ENCODE peak calls at places on chromosome 4, in eight cellular contexts. One of them, this sample, is unnamed.

GRCh38 chr4:113708250-113708649 is 53.3 kb downstream of the CAMK2D start:
- DNase-seq in SK-N-DZ: no peak
- DNase-seq in stimulated activated CD4-positive, alpha-beta T cell treated with anti-CD3 and anti-CD28 coated beads, Interleukin-2, amount 100 ng/mL, for 48 hours: no peak
- DNase-seq in NCI-H2081: no peak
- DNase-seq in IMR-90: peak
- DNase-seq in activated T-helper 1 cell treated with anti-CD3 and anti-CD28 coated beads, Interleukin-12 subunit alpha, Interleukin-12 subunit beta, Interleukin-2, Interleukin-4 antibody, amounts not matched to agents 30 ng/mL and 10 ng/mL and 1 ng/mL, durations not matched to agents 14 hours and 24 hours and 36 hours: no peak
- DNase-seq in pulmonary artery endothelial cell: no peak
- DNase-seq in lower leg skin: no peak
- DNase-seq in this sample: no peak

GRCh38 chr4:38675167-38676121 is 11.4 kb downstream of the KLF3 start:
- DNase-seq in IMR-90: peak
- DNase-seq in SK-N-DZ: peak
- DNase-seq in lower leg skin: peak
- DNase-seq in NCI-H2081: peak
- DNase-seq in pulmonary artery endothelial cell: peak
- DNase-seq in activated T-helper 1 cell treated with anti-CD3 and anti-CD28 coated beads, Interleukin-12 subunit alpha, Interleukin-12 subunit beta, Interleukin-2, Interleukin-4 antibody, amounts not matched to agents 30 ng/mL and 10 ng/mL and 1 ng/mL, durations not matched to agents 14 hours and 24 hours and 36 hours: peak
- DNase-seq in stimulated activated CD4-positive, alpha-beta T cell treated with anti-CD3 and anti-CD28 coated beads, Interleukin-2, amount 100 ng/mL, for 48 hours: peak
- DNase-seq in this sample: peak

GRCh38 chr4:138035781-138036258 is 206.3 kb downstream of the SLC7A11 start:
- DNase-seq in SK-N-DZ: peak
- DNase-seq in NCI-H2081: peak
- DNase-seq in activated T-helper 1 cell treated with anti-CD3 and anti-CD28 coated beads, Interleukin-12 subunit alpha, Interleukin-12 subunit beta, Interleukin-2, Interleukin-4 antibody, amounts not matched to agents 30 ng/mL and 10 ng/mL and 1 ng/mL, durations not matched to agents 14 hours and 24 hours and 36 hours: no peak
- DNase-seq in stimulated activated CD4-positive, alpha-beta T cell treated with anti-CD3 and anti-CD28 coated beads, Interleukin-2, amount 100 ng/mL, for 48 hours: no peak
- DNase-seq in pulmonary artery endothelial cell: peak
- DNase-seq in IMR-90: peak
- DNase-seq in lower leg skin: no peak
- DNase-seq in this sample: peak

GRCh38 chr4:74370912-74371311 is 6.0 kb downstream of the EREG start:
- DNase-seq in NCI-H2081: peak
- DNase-seq in lower leg skin: no peak
- DNase-seq in SK-N-DZ: peak
- DNase-seq in pulmonary artery endothelial cell: no peak
- DNase-seq in IMR-90: peak
- DNase-seq in stimulated activated CD4-positive, alpha-beta T cell treated with anti-CD3 and anti-CD28 coated beads, Interleukin-2, amount 100 ng/mL, for 48 hours: no peak
- DNase-seq in activated T-helper 1 cell treated with anti-CD3 and anti-CD28 coated beads, Interleukin-12 subunit alpha, Interleukin-12 subunit beta, Interleukin-2, Interleukin-4 antibody, amounts not matched to agents 30 ng/mL and 10 ng/mL and 1 ng/mL, durations not matched to agents 14 hours and 24 hours and 36 hours: peak
- DNase-seq in this sample: peak

GRCh38 chr4:74990276-74990675 is 57.4 kb downstream of the PARM1 start:
- DNase-seq in IMR-90: no peak
- DNase-seq in SK-N-DZ: no peak
- DNase-seq in NCI-H2081: no peak
- DNase-seq in pulmonary artery endothelial cell: no peak
- DNase-seq in activated T-helper 1 cell treated with anti-CD3 and anti-CD28 coated beads, Interleukin-12 subunit alpha, Interleukin-12 subunit beta, Interleukin-2, Interleukin-4 antibody, amounts not matched to agents 30 ng/mL and 10 ng/mL and 1 ng/mL, durations not matched to agents 14 hours and 24 hours and 36 hours: no peak
- DNase-seq in stimulated activated CD4-positive, alpha-beta T cell treated with anti-CD3 and anti-CD28 coated beads, Interleukin-2, amount 100 ng/mL, for 48 hours: no peak
- DNase-seq in lower leg skin: no peak
- DNase-seq in this sample: no peak

GRCh38 chr4:128521634-128522253 is 234.1 kb upstream of the PGRMC2 start:
- DNase-seq in pulmonary artery endothelial cell: peak
- DNase-seq in SK-N-DZ: no peak
- DNase-seq in lower leg skin: no peak
- DNase-seq in stimulated activated CD4-positive, alpha-beta T cell treated with anti-CD3 and anti-CD28 coated beads, Interleukin-2, amount 100 ng/mL, for 48 hours: no peak
- DNase-seq in IMR-90: peak
- DNase-seq in activated T-helper 1 cell treated with anti-CD3 and anti-CD28 coated beads, Interleukin-12 subunit alpha, Interleukin-12 subunit beta, Interleukin-2, Interleukin-4 antibody, amounts not matched to agents 30 ng/mL and 10 ng/mL and 1 ng/mL, durations not matched to agents 14 hours and 24 hours and 36 hours: no peak
- DNase-seq in NCI-H2081: no peak
- DNase-seq in this sample: no peak

GRCh38 chr4:83962492-83962891 is 426.6 kb downstream of the GPAT3 start:
- DNase-seq in IMR-90: no peak
- DNase-seq in pulmonary artery endothelial cell: no peak
- DNase-seq in activated T-helper 1 cell treated with anti-CD3 and anti-CD28 coated beads, Interleukin-12 subunit alpha, Interleukin-12 subunit beta, Interleukin-2, Interleukin-4 antibody, amounts not matched to agents 30 ng/mL and 10 ng/mL and 1 ng/mL, durations not matched to agents 14 hours and 24 hours and 36 hours: no peak
- DNase-seq in NCI-H2081: no peak
- DNase-seq in lower leg skin: no peak
- DNase-seq in SK-N-DZ: no peak
- DNase-seq in stimulated activated CD4-positive, alpha-beta T cell treated with anti-CD3 and anti-CD28 coated beads, Interleukin-2, amount 100 ng/mL, for 48 hours: no peak
- DNase-seq in this sample: no peak

GRCh38 chr4:15536552-15537499 is 67.1 kb downstream of the CC2D2A start:
- DNase-seq in NCI-H2081: no peak
- DNase-seq in IMR-90: no peak
- DNase-seq in pulmonary artery endothelial cell: no peak
- DNase-seq in activated T-helper 1 cell treated with anti-CD3 and anti-CD28 coated beads, Interleukin-12 subunit alpha, Interleukin-12 subunit beta, Interleukin-2, Interleukin-4 antibody, amounts not matched to agents 30 ng/mL and 10 ng/mL and 1 ng/mL, durations not matched to agents 14 hours and 24 hours and 36 hours: no peak
- DNase-seq in lower leg skin: no peak
- DNase-seq in SK-N-DZ: peak
- DNase-seq in stimulated activated CD4-positive, alpha-beta T cell treated with anti-CD3 and anti-CD28 coated beads, Interleukin-2, amount 100 ng/mL, for 48 hours: no peak
- DNase-seq in this sample: no peak

GRCh38 chr4:3780347-3781171 is 14.4 kb downstream of the ADRA2C start:
- DNase-seq in IMR-90: no peak
- DNase-seq in pulmonary artery endothelial cell: no peak
- DNase-seq in stimulated activated CD4-positive, alpha-beta T cell treated with anti-CD3 and anti-CD28 coated beads, Interleukin-2, amount 100 ng/mL, for 48 hours: no peak
- DNase-seq in SK-N-DZ: peak
- DNase-seq in NCI-H2081: no peak
- DNase-seq in lower leg skin: no peak
- DNase-seq in activated T-helper 1 cell treated with anti-CD3 and anti-CD28 coated beads, Interleukin-12 subunit alpha, Interleukin-12 subunit beta, Interleukin-2, Interleukin-4 antibody, amounts not matched to agents 30 ng/mL and 10 ng/mL and 1 ng/mL, durations not matched to agents 14 hours and 24 hours and 36 hours: no peak
- DNase-seq in this sample: no peak

This sample was measured in HAP-1.